ENCODE peak calls at places on chromosome 18, in four cellular contexts. N, K, Z and M are unnamed samples.

GRCh38 chr18:5298156-5298852 is 2.8 kb upstream of the ZBTB14 start:
- DNase-seq in Z (no peak), K (no peak), N (no peak), M (no peak)

GRCh38 chr18:56651771-56652092 is 573 bp downstream of the WDR7 start:
- DNase-seq in N (no peak), K (no peak), Z (no peak), M (no peak)

GRCh38 chr18:68428026-68428425 is 286.9 kb downstream of the TMX3 start:
- DNase-seq in K (peak), Z (no peak), N (no peak), M (no peak)

GRCh38 chr18:717003-717402 is 4.6 kb upstream of the ENOSF1 start:
- DNase-seq in N (no peak), K (no peak), Z (no peak), M (no peak)

GRCh38 chr18:22387364-22387763 is 30.4 kb downstream of the CTAGE1 start:
- DNase-seq in K (no peak), N (no peak), Z (no peak), M (no peak)

GRCh38 chr18:60391571-60392226 is 19.1 kb upstream of the MC4R start:
- DNase-seq in N (no peak), Z (no peak), K (peak), M (no peak)

GRCh38 chr18:51666717-51667320 is 469.3 kb upstream of the MEX3C start:
- DNase-seq in N (peak), Z (no peak), K (peak), M (no peak)

GRCh38 chr18:789397-789796 is 22.6 kb downstream of the YES1 start:
- DNase-seq in N (no peak), Z (no peak), K (no peak), M (no peak)

GRCh38 chr18:59881728-59882685 is 17.8 kb upstream of the PMAIP1 start:
- DNase-seq in Z (no peak), K (peak), N (no peak), M (no peak)

GRCh38 chr18:58303363-58303762 is 259.3 kb downstream of the NEDD4L start:
- DNase-seq in N (no peak), Z (no peak), K (no peak), M (no peak)

GRCh38 chr18:7584646-7585271 is 17.6 kb downstream of the PTPRM start:
- DNase-seq in Z (no peak), K (peak), N (no peak), M (no peak)

GRCh38 chr18:58842978-58843661 is 21.6 kb upstream of the ZNF532 start:
- DNase-seq in K (no peak), Z (no peak), N (peak), M (no peak)

GRCh38 chr18:41829648-41830516 is 125.2 kb upstream of the PIK3C3 start:
- DNase-seq in K (no peak), N (no peak), Z (no peak), M (no peak)

GRCh38 chr18:69885841-69886531 is 61.7 kb downstream of the CD226 start:
- DNase-seq in Z (no peak), K (no peak), N (no peak), M (no peak)

GRCh38 chr18:58321986-58322385 is 278.0 kb downstream of the NEDD4L start:
- DNase-seq in N (peak), K (peak), Z (no peak), M (no peak)

GRCh38 chr18:63159590-63159989 is 160.0 kb downstream of the BCL2 start:
- DNase-seq in Z (no peak), N (no peak), K (no peak), M (no peak)

GRCh38 chr18:5369513-5369912 is 74.0 kb upstream of the ZBTB14 start:
- DNase-seq in K (no peak), N (no peak), Z (no peak), M (no peak)

GRCh38 chr18:74380916-74381315 is 65.3 kb downstream of the C18orf63 start:
- DNase-seq in K (no peak), N (no peak), Z (no peak), M (no peak)

GRCh38 chr18:52685316-52685715 is 345.3 kb downstream of the DCC start:
- DNase-seq in N (no peak), K (no peak), Z (no peak), M (no peak)

GRCh38 chr18:6997802-6998201 is 119.8 kb downstream of the LAMA1 start:
- DNase-seq in Z (no peak), N (no peak), K (peak), M (no peak)

GRCh38 chr18:39622431-39622830 is 2056.8 kb upstream of the CELF4 start:
- DNase-seq in Z (no peak), K (no peak), N (no peak), M (no peak)

GRCh38 chr18:22063077-22063476 is 106.3 kb upstream of the GATA6 start:
- DNase-seq in Z (no peak), K (no peak), N (no peak), M (no peak)

GRCh38 chr18:59877366-59877765 is 22.4 kb upstream of the PMAIP1 start:
- DNase-seq in K (peak), Z (no peak), N (no peak), M (no peak)

GRCh38 chr18:36828157-36828629 is 609 bp downstream of the TPGS2 start:
- DNase-seq in N (peak), Z (no peak), K (peak), M (no peak)

GRCh38 chr18:45686892-45687611 is 36.9 kb upstream of the SLC14A1 start:
- DNase-seq in K (no peak), N (no peak), Z (no peak), M (no peak)

GRCh38 chr18:62258606-62259005 is 66.5 kb upstream of the TNFRSF11A start:
- DNase-seq in Z (no peak), N (no peak), K (no peak), M (no peak)

DNA sequence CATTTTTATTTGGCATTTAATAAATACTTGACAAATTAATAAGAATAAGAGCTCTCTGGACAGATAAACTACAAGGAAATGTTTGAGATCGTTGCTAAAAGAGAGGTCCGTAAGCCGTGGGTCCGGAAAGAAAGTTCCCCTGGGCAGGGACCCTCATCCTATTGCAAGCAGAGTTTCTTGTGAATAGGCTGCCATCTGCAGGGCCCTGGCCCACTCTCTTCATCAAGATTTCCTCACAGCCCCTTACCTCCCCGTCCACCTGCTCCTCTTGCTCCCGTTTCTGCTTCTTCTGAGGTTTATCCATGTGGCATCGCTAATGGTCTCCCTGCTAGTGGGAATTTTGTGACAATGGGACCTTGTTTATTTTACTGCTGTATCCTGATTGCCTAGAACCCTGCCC is 30.1 kb upstream of the MC5R start:
- DNase-seq in N (no peak), Z (no peak), K (no peak), M (no peak)
- TF ChIP-seq CTCF in N (no peak), Z (no peak), K (no peak), M (no peak)

GRCh38 chr18:43420091-43420490 is 142.8 kb upstream of the SYT4 start:
- DNase-seq in Z (no peak), N (no peak), K (no peak), M (no peak)

GRCh38 chr18:43420950-43421349 is 143.7 kb upstream of the SYT4 start:
- DNase-seq in K (no peak), Z (no peak), N (peak), M (no peak)

DNA sequence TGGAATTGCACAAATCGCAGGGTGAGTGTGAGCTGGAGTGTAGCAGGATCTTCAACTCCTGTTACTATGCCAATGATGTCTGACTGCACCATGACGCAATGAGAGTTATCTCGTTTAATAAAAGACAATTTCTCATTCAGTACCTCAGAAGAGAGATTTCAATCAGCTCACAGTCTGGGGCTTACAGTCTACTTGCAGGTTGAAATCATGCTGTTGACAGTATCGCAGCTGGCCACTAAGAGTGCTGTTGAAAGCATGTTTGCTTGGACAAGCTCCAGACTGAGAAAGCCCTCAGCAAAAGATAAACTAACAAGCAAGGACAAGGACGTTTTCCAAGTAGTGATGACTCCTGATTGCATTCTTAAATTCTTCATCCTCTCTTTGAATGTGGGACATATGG is 145.2 kb upstream of the SYT4 start:
- DNase-seq in N (peak), K (no peak), Z (no peak), M (no peak)
- TF ChIP-seq CTCF in N (peak), K (no peak), Z (no peak), M (no peak)

GRCh38 chr18:77133920-77134496 is 1.4 kb upstream of the MBP start:
- DNase-seq in N (peak), K (peak), Z (no peak), M (peak)
- TF ChIP-seq CTCF in N (no peak), K (peak), Z (no peak), M (no peak)

DNA sequence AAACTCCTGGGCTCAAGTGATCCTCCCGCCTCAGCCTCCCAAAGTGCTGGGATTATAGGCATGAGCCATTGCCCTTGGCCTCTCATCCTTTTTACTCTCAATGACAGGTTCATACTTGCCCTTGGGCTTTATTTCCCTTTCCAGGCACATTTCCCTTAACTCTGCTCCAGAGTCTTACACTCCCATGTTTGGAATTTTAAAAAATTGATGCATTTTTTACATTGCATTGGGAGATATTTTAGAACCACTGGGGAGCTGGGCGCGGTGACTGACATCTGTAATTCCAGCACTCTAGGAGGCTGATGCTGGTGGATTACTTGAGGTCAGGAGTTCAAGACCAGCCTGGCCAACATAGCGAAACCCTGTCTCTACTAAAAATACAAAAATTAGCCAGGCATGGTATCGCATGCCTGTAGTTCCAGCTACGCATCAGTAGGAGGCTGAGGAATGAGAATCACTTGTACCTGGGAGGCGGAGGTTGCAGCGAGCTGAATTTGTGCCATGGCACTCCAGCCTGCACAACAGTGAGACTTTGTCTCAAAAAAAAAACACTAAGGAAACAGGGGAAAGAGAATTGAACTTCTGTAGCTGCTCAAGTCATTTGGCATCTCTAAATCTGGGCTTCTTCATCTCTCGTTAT is 18.2 kb downstream of the TGIF1 start:
- DNase-seq in Z (no peak), K (no peak), N (no peak), M (no peak)
- TF ChIP-seq CTCF in Z (no peak), K (no peak), N (peak), M (no peak)